ENCODE peak calls at places on chromosomes 13 and 19, in five cellular contexts. One of them, this sample, is unnamed.
A peak's percentile ranks its signal among the peaks of the same experiment; 100 is the strongest.

GRCh38 chr13:27619711-27620376 is 485 bp downstream of the LNX2 start:
- DNase-seq in fibroblast of lung: peak; percentile 42
- DNase-seq in T-cell: peak; percentile 9
- DNase-seq in activated naive CD4-positive, alpha-beta T cell: peak; percentile 22
- DNase-seq in ureter: peak; percentile 51
- DNase-seq in this sample: no peak

GRCh38 chr19:3549816-3550215 is 7.6 kb downstream of the MFSD12 start:
- DNase-seq in activated naive CD4-positive, alpha-beta T cell: no peak
- DNase-seq in fibroblast of lung: no peak
- DNase-seq in ureter: no peak
- DNase-seq in T-cell: no peak
- DNase-seq in this sample: no peak

GRCh38 chr19:3970313-3970807 is 539 bp downstream of the DAPK3 start:
- DNase-seq in ureter: peak; percentile 49
- DNase-seq in fibroblast of lung: no peak
- DNase-seq in activated naive CD4-positive, alpha-beta T cell: no peak
- DNase-seq in T-cell: no peak
- DNase-seq in this sample: no peak

GRCh38 chr19:42185281-42185680 is 32.2 kb downstream of the DEDD2 start:
- DNase-seq in activated naive CD4-positive, alpha-beta T cell: no peak
- DNase-seq in ureter: no peak
- DNase-seq in T-cell: no peak
- DNase-seq in fibroblast of lung: peak; percentile 39
- DNase-seq in this sample: no peak

GRCh38 chr19:30061557-30062330 is 119.7 kb downstream of the URI1 start:
- DNase-seq in T-cell: no peak
- DNase-seq in activated naive CD4-positive, alpha-beta T cell: no peak
- DNase-seq in ureter: no peak
- DNase-seq in fibroblast of lung: no peak
- DNase-seq in this sample: no peak

GRCh38 chr19:52369463-52370340 is at the start of gene ZNF880:
- DNase-seq in T-cell: peak; percentile 88
- DNase-seq in fibroblast of lung: peak; percentile 88
- DNase-seq in activated naive CD4-positive, alpha-beta T cell: peak; percentile 57
- DNase-seq in ureter: peak; percentile 96
- DNase-seq in this sample: peak; percentile 92

GRCh38 chr19:50567052-50567841 is 988 bp downstream of the LRRC4B start:
- DNase-seq in activated naive CD4-positive, alpha-beta T cell: no peak
- DNase-seq in fibroblast of lung: no peak
- DNase-seq in T-cell: no peak
- DNase-seq in ureter: no peak
- DNase-seq in this sample: peak; percentile 79

GRCh38 chr13:89812856-89813255 is 1534.6 kb upstream of the MIR17HG start:
- DNase-seq in fibroblast of lung: no peak
- DNase-seq in activated naive CD4-positive, alpha-beta T cell: no peak
- DNase-seq in T-cell: no peak
- DNase-seq in ureter: no peak
- DNase-seq in this sample: no peak

GRCh38 chr19:13579388-13580060 is 73.2 kb upstream of the CACNA1A start:
- DNase-seq in ureter: no peak
- DNase-seq in T-cell: no peak
- DNase-seq in activated naive CD4-positive, alpha-beta T cell: no peak
- DNase-seq in fibroblast of lung: peak; percentile 63
- DNase-seq in this sample: no peak

GRCh38 chr13:106376411-106377112 is 158.9 kb downstream of the EFNB2 start:
- DNase-seq in fibroblast of lung: peak; percentile 98
- DNase-seq in ureter: no peak
- DNase-seq in activated naive CD4-positive, alpha-beta T cell: no peak
- DNase-seq in T-cell: no peak
- DNase-seq in this sample: no peak

GRCh38 chr13:112965103-112965502 is 3.9 kb upstream of the MCF2L start:
- DNase-seq in activated naive CD4-positive, alpha-beta T cell: no peak
- DNase-seq in fibroblast of lung: no peak
- DNase-seq in T-cell: no peak
- DNase-seq in ureter: no peak
- DNase-seq in this sample: no peak